ENCODE peak calls at places on chromosomes 2 and 18, in five cellular contexts. N, T, L, S and Z are unnamed samples.

GRCh38 chr18:22549260-22549937 is 131.7 kb upstream of the CTAGE1 start:
- DNase-seq in N (no peak), L (no peak), S (no peak), T (no peak), Z (no peak)

GRCh38 chr2:46943881-46944798 is 28.5 kb upstream of the MCFD2 start:
- DNase-seq in L (no peak), T (no peak), S (no peak), N (no peak), Z (no peak)

GRCh38 chr2:66301073-66301766 is 133.7 kb upstream of the MEIS1 start:
- DNase-seq in S (peak; percentile 84), T (peak; percentile 63), N (no peak), L (no peak), Z (no peak)

GRCh38 chr18:77777126-77777525 is 527.5 kb downstream of the GALR1 start:
- DNase-seq in S (no peak), T (no peak), N (no peak), L (no peak), Z (no peak)

GRCh38 chr18:27887711-27888495 is 289.0 kb downstream of the CDH2 start:
- DNase-seq in L (no peak), S (no peak), T (no peak), N (no peak), Z (no peak)

GRCh38 chr2:45776160-45776955 is 124.9 kb downstream of the PRKCE start:
- DNase-seq in L (no peak), T (no peak), S (no peak), N (no peak), Z (no peak)

GRCh38 chr2:118312963-118313756 is 224.9 kb downstream of the INSIG2 start:
- DNase-seq in S (no peak), T (no peak), N (no peak), L (no peak), Z (peak; percentile 67)

GRCh38 chr2:62216616-62217015 is 20.7 kb downstream of the B3GNT2 start:
- DNase-seq in L (no peak), T (no peak), S (no peak), N (peak; percentile 25), Z (no peak)

GRCh38 chr18:41887100-41887499 is 67.9 kb upstream of the PIK3C3 start:
- DNase-seq in T (no peak), N (no peak), L (no peak), S (no peak), Z (no peak)

GRCh38 chr2:175111200-175111657 is 56.8 kb downstream of the ATF2 start:
- DNase-seq in T (peak; percentile 4), L (peak; percentile 88), S (peak; percentile 28), N (no peak), Z (no peak)

GRCh38 chr18:45854036-45854586 is 28.6 kb downstream of the SIGLEC15 start:
- DNase-seq in N (no peak), T (no peak), S (no peak), L (no peak), Z (no peak)

GRCh38 chr2:29322011-29322410 is 206.8 kb downstream of the CLIP4 start:
- DNase-seq in S (no peak), T (peak; percentile 63), N (no peak), L (peak; percentile 82), Z (no peak)